ENCODE peak calls at places on chromosomes 4 and X, in eight cellular contexts. N is EH; Y is midbrain; H is right lobe of liver; Z is foreskin fibroblast; R is activated T-helper 9 cell treated with anti-CD3 and anti-CD28 coated beads, Interleukin-2, amount 50 U/mL, for 16 hours; G is head of caudate nucleus; E is activated CD8-positive, alpha-beta memory T cell treated with anti-CD3 and anti-CD28 coated beads, Interleukin-2, amount 50 U/mL, for 4 hours. V is an unnamed sample.

GRCh38 chrX:148459343-148459742 is 41.1 kb upstream of the AFF2 start:
- DNase-seq in N (no peak), Y (no peak), H (no peak), Z (no peak), R (no peak), G (no peak), E (no peak), V (no peak)

GRCh38 chr4:40199999-40200880 is 3.4 kb downstream of the RHOH start:
- DNase-seq in N (no peak), Y (no peak), H (no peak), Z (no peak), R (peak; percentile 41), G (no peak), E (peak; percentile 62), V (no peak)

GRCh38 chr4:10715696-10716095 is 31.1 kb upstream of the CLNK start:
- DNase-seq in N (peak; percentile 7), Y (no peak), H (no peak), Z (peak; percentile 48), R (no peak), G (no peak), E (no peak), V (no peak)

GRCh38 chr4:156983366-156983765 is 11.8 kb upstream of the PDGFC start:
- DNase-seq in N (peak; percentile 46), Y (no peak), H (no peak), Z (no peak), R (no peak), G (no peak), E (no peak), V (no peak)

GRCh38 chr4:95998311-95998710 is 158.4 kb downstream of the PDHA2 start:
- DNase-seq in N (no peak), Y (no peak), H (no peak), Z (no peak), R (no peak), G (no peak), E (no peak), V (no peak)

GRCh38 chrX:333611-334311 is 15.2 kb upstream of the GTPBP6 start:
- DNase-seq in N (no peak), Y (no peak), H (peak; percentile 12), Z (no peak), R (no peak), G (no peak), E (peak; percentile 4), V (no peak)

GRCh38 chr4:52036875-52037274 is 1.2 kb downstream of the SGCB start:
- DNase-seq in N (peak; percentile 33), Y (no peak), H (no peak), Z (no peak), R (no peak), G (no peak), E (no peak), V (no peak)

GRCh38 chrX:109830704-109831206 is 97.7 kb upstream of the ACSL4 start:
- DNase-seq in N (peak; percentile 58), Y (no peak), H (no peak), Z (peak; percentile 43), R (no peak), G (no peak), E (no peak), V (no peak)

GRCh38 chr4:37146260-37146659 is 98.3 kb upstream of the NWD2 start:
- DNase-seq in N (no peak), Y (no peak), H (no peak), Z (no peak), R (no peak), G (no peak), E (no peak), V (no peak)

V was measured in cortex of kidney.